ENCODE peak calls at places on chromosome 2, in four cellular contexts. U is stimulated activated CD4-positive, alpha-beta T cell treated with anti-CD3 and anti-CD28 coated beads, Interleukin-15, amount 100 ng/mL, for 24 hours; C is iris pigment epithelial cell; D is bronchial epithelial cell. K is an unnamed sample.

GRCh38 chr2:152584301-152584700 is 133.0 kb downstream of the PRPF40A start:
- DNase-seq in D (no peak), C (peak; percentile 84), U (no peak), K (no peak)

GRCh38 chr2:177241771-177242135 is 22.8 kb downstream of the NFE2L2 start:
- DNase-seq in C (peak; percentile 62), D (no peak), U (no peak), K (no peak)

GRCh38 chr2:63737085-63737701 is 104.5 kb upstream of the UGP2 start:
- DNase-seq in C (no peak), U (no peak), D (peak; percentile 87), K (no peak)

GRCh38 chr2:74646201-74646600 is 1.9 kb downstream of the M1AP start:
- DNase-seq in D (no peak), C (no peak), U (no peak), K (no peak)

GRCh38 chr2:212364586-212364985 is 174.0 kb downstream of the ERBB4 start:
- DNase-seq in U (no peak), C (no peak), D (no peak), K (no peak)

GRCh38 chr2:196137271-196137670 is 34.1 kb downstream of the STK17B start:
- DNase-seq in D (peak; percentile 21), U (no peak), C (no peak), K (no peak)

GRCh38 chr2:241966671-241967070 is 97.1 kb downstream of the RTP5 start:
- DNase-seq in U (peak; percentile 24), C (peak; percentile 12), D (no peak), K (no peak)

GRCh38 chr2:42073739-42074138 is 25.9 kb downstream of the PKDCC start:
- DNase-seq in D (no peak), C (no peak), U (no peak), K (no peak)

GRCh38 chr2:16396986-16397385 is 268.6 kb downstream of the CYRIA start:
- DNase-seq in D (no peak), U (no peak), C (no peak), K (no peak)

GRCh38 chr2:30708491-30709290 is 98.6 kb downstream of the CAPN13 start:
- DNase-seq in C (peak; percentile 36), D (no peak), U (no peak), K (no peak)

GRCh38 chr2:235240574-235240973 is 253.3 kb upstream of the AGAP1 start:
- DNase-seq in D (no peak), U (no peak), C (no peak), K (no peak)

GRCh38 chr2:223488814-223489213 is 113.3 kb downstream of the SCG2 start:
- DNase-seq in C (peak; percentile 88), U (no peak), D (peak; percentile 21), K (no peak)

GRCh38 chr2:197453914-197454398 is 604 bp downstream of the COQ10B start:
- DNase-seq in D (peak; percentile 89), U (no peak), C (peak; percentile 96), K (peak; percentile 3)

GRCh38 chr2:9205963-9206948 is at the start of gene ASAP2:
- DNase-seq in U (peak; percentile 69), D (peak; percentile 39), C (peak; percentile 75), K (no peak)

GRCh38 chr2:219769044-219770030 is 141.9 kb downstream of the SLC4A3 start:
- DNase-seq in U (no peak), C (peak; percentile 45), D (peak; percentile 5), K (no peak)